ENCODE peak calls at places on chromosomes 16 and 17, in six cellular contexts. T is hepatocyte, Y is OCI-LY7, Q is PC-9, B is GM23248, H is HCT116. R is an unnamed sample. For H3K9me2, the result is how much of the 10 kb centered on the place peaks cover.

GRCh38 chr16:85717393-85718152 is 28.8 kb upstream of the GINS2 start:
- DNase-seq in Q (no peak), T (peak), B (peak), Y (peak), H (peak), R (peak)

GRCh38 chr17:7315570-7316243 is 547 bp upstream of the GPS2 start:
- DNase-seq in B (no peak), Y (no peak), T (no peak), Q (no peak), H (no peak), R (no peak)

GRCh38 chr16:27326738-27327585 is 13.2 kb downstream of the IL4R start:
- DNase-seq in Q (peak), Y (peak), B (peak), T (peak), H (peak), R (no peak)

GRCh38 chr16:1788095-1788707 is 5.3 kb downstream of the IGFALS start:
- DNase-seq in H (no peak), Y (no peak), Q (no peak), B (no peak), T (no peak), R (no peak)

GRCh38 chr16:50547944-50548658 is at the start of gene NKD1:
- DNase-seq in H (peak), Q (no peak), Y (peak), B (peak), T (peak), R (no peak)

GRCh38 chr17:7380321-7380720 is 568 bp upstream of the TNK1 start:
- DNase-seq in Q (no peak), H (no peak), Y (no peak), B (peak), T (peak), R (no peak)

GRCh38 chr17:72572604-72573491 is 452.0 kb downstream of the SOX9 start:
- DNase-seq in Y (no peak), B (peak), Q (peak), H (no peak), T (no peak), R (no peak)

GRCh38 chr17:36089888-36090836 is at the start of gene CCL3:
- DNase-seq in B (peak), Y (peak), T (peak), Q (no peak), H (no peak), R (peak)

GRCh38 chr16:69123894-69124293 is 8.5 kb downstream of the CHTF8 start:
- DNase-seq in Y (peak), Q (peak), B (peak), T (peak), H (no peak), R (peak)

GRCh38 chr16:2716101-2716885 is 3.7 kb downstream of the PRSS27 start:
- DNase-seq in Y (no peak), Q (no peak), H (no peak), T (no peak), B (no peak), R (no peak)

GRCh38 chr17:55305321-55306087 is 40.7 kb downstream of the HLF start:
- DNase-seq in B (no peak), Q (no peak), Y (no peak), H (no peak), T (no peak), R (peak)

GRCh38 chr17:4329838-4330237 is 36.6 kb downstream of the UBE2G1 start:
- DNase-seq in T (peak), H (peak), B (peak), Q (peak), Y (no peak), R (no peak)

GRCh38 chr17:28717578-28718316 is at the start of gene RAB34:
- DNase-seq in T (peak), Q (peak), Y (no peak), B (peak), H (no peak), R (no peak)

GRCh38 chr16:11383481-11384183 is 38.4 kb downstream of the RMI2 start:
- DNase-seq in Y (no peak), T (no peak), Q (no peak), H (no peak), B (no peak), R (no peak)

GRCh38 chr17:44010966-44011647 is 3.7 kb downstream of the TMEM101 start:
- DNase-seq in T (no peak), Q (no peak), Y (no peak), H (no peak), B (no peak), R (no peak)

GRCh38 chr17:40956401-40957254 is 10.1 kb downstream of the KRT39 start:
- DNase-seq in B (peak), Y (no peak), H (peak), T (peak), Q (peak), R (no peak)

GRCh38 chr16:88876942-88877526 is 10.6 kb upstream of the PABPN1L start:
- DNase-seq in T (no peak), Y (no peak), B (no peak), Q (no peak), H (no peak), R (no peak)

GRCh38 chr16:529012-529575 is 1.6 kb downstream of the CAPN15 start:
- DNase-seq in H (no peak), Y (peak), B (no peak), Q (no peak), T (no peak), R (peak)

GRCh38 chr17:81285179-81285878 is 9.8 kb downstream of the SLC38A10 start:
- DNase-seq in H (no peak), T (no peak), Y (no peak), Q (no peak), B (no peak), R (no peak)

GRCh38 chr17:58121925-58122324 is 26.3 kb upstream of the OR4D1 start:
- DNase-seq in Q (peak), T (peak), B (peak), Y (peak), H (peak), R (peak)

GRCh38 chr17:36498560-36499300 is 12.2 kb downstream of the ZNHIT3 start:
- DNase-seq in Q (no peak), H (no peak), B (no peak), T (no peak), Y (no peak), R (no peak)

GRCh38 chr17:19727466-19728113 is 11.2 kb upstream of the SLC47A2 start:
- DNase-seq in T (peak), Y (no peak), H (no peak), B (peak), Q (peak), R (no peak)

GRCh38 chr16:12752159-12752558 is 51.5 kb downstream of the CPPED1 start:
- DNase-seq in Q (no peak), B (no peak), T (no peak), Y (no peak), H (no peak), R (no peak)

GRCh38 chr17:75319818-75320691 is 30.8 kb upstream of the SLC25A19 start:
- DNase-seq in Y (peak), H (no peak), Q (no peak), T (no peak), B (peak), R (peak)

GRCh38 chr16:50208460-50208931 is 55.4 kb downstream of the TENT4B start:
- DNase-seq in T (no peak), Y (no peak), H (no peak), B (peak), Q (no peak), R (peak)

GRCh38 chr16:80902306-80903154 is 98.1 kb upstream of the CDYL2 start:
- DNase-seq in H (no peak), Y (no peak), Q (no peak), B (no peak), T (no peak), R (no peak)

GRCh38 chr16:88499836-88500251 is 46.8 kb downstream of the ZFPM1 start:
- DNase-seq in Y (no peak), H (no peak), T (no peak), Q (no peak), B (no peak), R (no peak)

GRCh38 chr16:21279501-21279900 is 1.4 kb upstream of the CRYM start:
- DNase-seq in Q (no peak), T (no peak), Y (no peak), H (no peak), B (peak), R (no peak)

GRCh38 chr17:42131232-42131631 is 8.6 kb downstream of the HSPB9 start:
- DNase-seq in T (no peak), Y (no peak), B (no peak), Q (no peak), H (no peak), R (no peak)

GRCh38 chr16:28494141-28494851 is at the start of gene APOBR:
- DNase-seq in Q (no peak), Y (peak), T (no peak), B (no peak), H (no peak), R (peak)

GRCh38 chr17:81028506-81028858 is 6.5 kb upstream of the BAIAP2 start:
- DNase-seq in T (peak), H (no peak), Q (no peak), B (no peak), Y (no peak), R (no peak)

GRCh38 chr17:74566132-74566753 is 1.1 kb downstream of the CD300H start:
- DNase-seq in Q (no peak), Y (peak), T (peak), B (peak), H (peak), R (peak)

GRCh38 chr16:24729967-24730815 is 740 bp downstream of the TNRC6A start:
- DNase-seq in T (peak), Y (peak), Q (no peak), H (no peak), B (peak), R (peak)

GRCh38 chr17:50872710-50873424 is 6.7 kb upstream of the TOB1 start:
- DNase-seq in B (peak), Y (no peak), H (no peak), T (no peak), Q (no peak), R (no peak)

GRCh38 chr17:67365762-67366192 is 600 bp downstream of the PSMD12 start:
- DNase-seq in H (no peak), B (peak), T (peak), Y (peak), Q (peak), R (peak)

GRCh38 chr17:2710075-2710803 is 1.3 kb downstream of the CLUH start:
- DNase-seq in T (no peak), B (peak), Y (peak), Q (peak), H (no peak), R (peak)

GRCh38 chr17:72700226-72700625 is 392.3 kb downstream of the SLC39A11 start:
- DNase-seq in Q (no peak), T (no peak), B (peak), Y (no peak), H (no peak), R (no peak)

GRCh38 chr16:75401697-75402096 is 31.6 kb downstream of the CFDP1 start:
- DNase-seq in H (no peak), Y (no peak), Q (no peak), T (no peak), B (no peak), R (no peak)

GRCh38 chr17:83065660-83066542 is 13.5 kb upstream of the METRNL start:
- DNase-seq in T (no peak), Y (no peak), Q (no peak), H (no peak), B (no peak), R (no peak)

GRCh38 chr16:89764711-89765201 is 43.4 kb downstream of the ZNF276 start:
- DNase-seq in Q (no peak), T (no peak), B (no peak), Y (peak), H (no peak), R (peak)

DNA sequence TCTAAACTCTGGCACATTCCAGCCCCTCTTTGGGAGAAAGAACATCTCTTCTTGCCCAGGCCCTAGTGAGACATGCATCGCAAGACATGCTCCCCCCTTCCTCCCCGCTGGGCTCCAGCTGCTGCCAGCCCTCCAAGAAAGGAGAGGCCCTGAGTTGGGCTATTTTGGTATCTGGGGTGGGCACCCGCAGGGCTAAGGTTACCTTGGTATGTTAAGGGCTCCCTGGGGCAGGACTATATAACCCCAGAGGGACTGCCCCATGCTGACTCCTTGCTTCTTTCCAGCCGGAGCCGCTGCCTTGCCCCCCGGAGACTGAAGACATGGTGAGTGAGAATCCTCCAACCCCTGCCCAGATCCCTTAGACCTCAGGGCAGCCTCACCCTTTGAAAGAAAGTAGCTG is at the start of gene MYL11:
- DNase-seq in B (no peak), H (no peak), Q (no peak), Y (no peak), T (no peak), R (no peak)
- H3K9me2 ChIP-seq in B (under half), H (under half), Q (under half), Y (under half), T (under half), R (under half)

GRCh38 chr17:34825102-34825501 is 136.2 kb downstream of the CCT6B start:
- DNase-seq in T (no peak), Y (no peak), B (no peak), Q (no peak), H (no peak), R (no peak)
- H3K9me2 ChIP-seq in T (under half), Y (under half), B (under half), Q (under half), H (under half), R (under half)

DNA sequence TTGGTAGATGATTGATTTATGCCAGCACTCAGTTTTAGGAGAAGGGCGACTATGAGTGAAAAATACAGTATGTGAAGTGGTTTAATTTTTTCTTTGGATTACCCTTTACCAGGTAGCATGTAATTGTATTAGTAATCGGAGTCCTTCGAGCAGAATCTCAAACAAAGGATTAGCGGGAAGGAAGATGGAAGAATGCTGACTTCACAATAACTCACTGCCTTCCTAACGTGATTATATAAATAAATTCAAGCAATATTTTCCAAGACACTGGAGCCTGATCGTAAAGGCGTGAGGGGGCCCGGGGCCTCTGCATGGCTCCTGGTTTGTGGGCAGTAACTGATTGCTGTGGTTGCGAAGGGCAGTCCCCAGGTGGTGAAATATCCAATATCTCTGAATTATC is 295.7 kb upstream of the N4BP1 start:
- DNase-seq in Q (no peak), Y (no peak), B (no peak), H (no peak), T (no peak), R (no peak)
- H3K9me2 ChIP-seq in Q (under half), Y (under half), B (under half), H (under half), T (under half), R (under half)

GRCh38 chr17:77356690-77357201 is 216.0 kb downstream of the SEC14L1 start:
- DNase-seq in H (no peak), Q (no peak), B (no peak), Y (no peak), T (peak), R (no peak)
- H3K9me2 ChIP-seq in H (under half), Q (under half), B (under half), Y (under half), T (under half), R (under half)

DNA sequence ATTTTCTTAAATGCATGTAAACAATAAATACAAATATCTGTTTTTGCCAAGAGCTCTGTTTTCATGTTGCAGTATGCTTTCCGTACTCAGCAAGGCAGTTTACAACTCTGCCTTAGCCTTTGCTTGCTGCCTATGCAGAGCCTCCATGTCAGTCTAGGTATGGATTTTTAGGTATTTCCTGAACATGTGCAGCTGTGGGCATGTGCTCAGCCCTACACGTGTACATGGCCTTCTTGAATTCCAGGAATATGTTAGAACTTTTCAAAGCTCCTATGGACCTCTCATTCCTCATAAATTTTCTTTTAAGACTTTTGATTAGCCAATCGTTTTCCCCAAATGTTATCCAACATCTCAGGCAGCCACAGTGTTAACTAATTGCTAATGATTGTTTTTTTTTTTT is 63.8 kb downstream of the SYCE1L start:
- DNase-seq in Q (no peak), H (no peak), Y (no peak), T (no peak), B (no peak), R (no peak)
- H3K9me2 ChIP-seq in Q (under half), H (under half), Y (under half), T (under half), B (under half), R (under half)

R was measured in Karpas-422.